ENCODE peak calls at places on chromosomes 12 and 14, in ten cellular contexts. V, K, X, T, Y, M, O, L, Z and R are unnamed samples.

GRCh38 chr12:62684586-62685295 is 218.1 kb downstream of the MON2 start:
- DNase-seq in Z (peak; percentile 91), V (no peak), L (no peak), Y (peak; percentile 57), O (no peak), T (peak; percentile 73), X (peak; percentile 81), K (no peak), M (no peak), R (no peak)

GRCh38 chr14:104573930-104574329 is 5.6 kb upstream of the C14orf180 start:
- DNase-seq in T (no peak), K (no peak), X (peak; percentile 39), Y (no peak), Z (no peak), V (no peak), O (no peak), L (no peak), M (no peak), R (no peak)

GRCh38 chr14:61252354-61253063 is 28.6 kb downstream of the TMEM30B start:
- DNase-seq in V (peak; percentile 69), M (peak; percentile 94), O (peak; percentile 98), X (peak; percentile 54), K (peak; percentile 81), L (peak; percentile 93), Y (peak; percentile 88), T (peak; percentile 86), Z (peak; percentile 96), R (no peak)

GRCh38 chr12:2535583-2536187 is 259.1 kb upstream of the FKBP4 start:
- DNase-seq in M (no peak), L (no peak), T (no peak), K (no peak), Y (no peak), Z (peak; percentile 24), V (no peak), O (peak; percentile 3), X (no peak), R (no peak)

GRCh38 chr14:89089330-89089729 is 264.9 kb downstream of the TTC8 start:
- DNase-seq in O (no peak), M (no peak), Y (no peak), T (no peak), Z (no peak), X (no peak), V (no peak), K (no peak), L (no peak), R (no peak)

GRCh38 chr14:25050494-25051170 is 685 bp upstream of the STXBP6 start:
- DNase-seq in Y (no peak), X (no peak), M (peak; percentile 52), T (no peak), K (no peak), Z (peak; percentile 76), V (peak; percentile 23), L (no peak), O (peak; percentile 66), R (no peak)

GRCh38 chr14:68576496-68577244 is 216.2 kb downstream of the ZFP36L1 start:
- DNase-seq in O (peak; percentile 48), X (no peak), Y (no peak), K (no peak), L (peak; percentile 44), T (peak; percentile 31), Z (peak; percentile 89), M (no peak), V (no peak), R (no peak)

GRCh38 chr12:4214912-4215861 is 58.4 kb upstream of the CCND2 start:
- DNase-seq in X (peak; percentile 71), L (peak; percentile 38), M (peak; percentile 64), T (peak; percentile 81), Z (no peak), V (no peak), K (peak; percentile 62), Y (peak; percentile 55), O (peak; percentile 5), R (no peak)

GRCh38 chr14:68692916-68693771 is 99.7 kb downstream of the ZFP36L1 start:
- DNase-seq in V (no peak), L (peak; percentile 48), O (peak; percentile 82), T (peak; percentile 65), Y (no peak), K (no peak), M (peak; percentile 56), X (no peak), Z (peak; percentile 84), R (peak; percentile 57)

GRCh38 chr14:90546767-90547166 is 149.9 kb downstream of the CALM1 start:
- DNase-seq in T (no peak), Y (no peak), K (no peak), Z (no peak), X (no peak), O (no peak), V (no peak), L (no peak), M (no peak), R (no peak)

DNA sequence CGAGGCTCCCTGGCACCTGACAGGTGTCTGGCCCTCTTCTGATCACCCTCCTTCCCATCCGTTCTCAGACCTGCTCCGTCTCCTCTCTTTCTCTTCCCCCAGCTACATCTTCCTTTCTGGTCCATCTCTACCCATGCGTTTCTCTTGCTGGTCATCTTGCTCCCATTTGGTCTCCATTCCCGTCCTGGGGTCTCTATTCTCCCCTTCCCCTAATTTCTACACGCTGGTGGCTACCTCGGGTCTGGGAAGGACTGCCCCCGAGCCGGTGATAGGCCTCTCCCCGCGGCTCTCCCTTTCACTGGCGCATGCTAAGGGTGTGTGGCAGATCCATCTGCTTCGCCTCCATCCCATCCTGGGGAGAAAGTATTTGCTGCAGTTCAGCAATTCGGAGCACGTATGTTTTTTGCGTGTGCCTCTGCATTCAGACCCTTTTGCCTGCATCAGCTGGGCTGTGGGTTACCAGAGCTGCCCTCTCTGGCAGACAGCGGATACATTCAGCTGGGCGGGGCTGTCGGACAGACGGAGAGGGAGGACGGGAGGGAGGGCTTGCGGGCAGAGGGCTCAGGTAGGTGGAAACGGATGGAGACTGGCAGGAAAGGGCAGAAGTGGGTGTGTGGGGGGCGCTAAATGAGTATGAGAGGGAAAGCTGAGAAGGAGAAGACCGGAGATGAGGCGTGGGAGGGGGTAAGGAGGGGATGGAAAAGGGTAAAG is 775 bp downstream of the CLSTN3 start:
- DNase-seq in L (no peak), O (peak; percentile 63), V (peak; percentile 70), T (no peak), M (peak; percentile 55), X (peak; percentile 33), Y (no peak), Z (no peak), K (peak; percentile 55), R (no peak)
- TF ChIP-seq CTCF in L (no peak), O (peak; percentile 15), V (no peak), T (no peak), M (no peak), X (no peak), Y (no peak), Z (no peak), K (no peak), R (no peak)

GRCh38 chr12:78088391-78088832 is 257.7 kb downstream of the NAV3 start:
- DNase-seq in X (no peak), L (peak; percentile 15), M (no peak), O (peak; percentile 65), V (no peak), K (no peak), Z (no peak), T (no peak), Y (no peak), R (no peak)

GRCh38 chr12:78085562-78086182 is 255.0 kb downstream of the NAV3 start:
- DNase-seq in M (peak; percentile 68), Y (no peak), L (no peak), T (no peak), K (no peak), X (no peak), O (peak; percentile 47), Z (peak; percentile 55), V (no peak), R (no peak)

GRCh38 chr12:78087363-78087675 is 256.6 kb downstream of the NAV3 start:
- DNase-seq in M (no peak), L (no peak), T (no peak), V (no peak), O (peak; percentile 59), Y (no peak), K (no peak), X (no peak), Z (no peak), R (no peak)

GRCh38 chr12:78081590-78082314 is 251.1 kb downstream of the NAV3 start:
- DNase-seq in Z (no peak), X (no peak), K (no peak), M (no peak), T (no peak), V (no peak), Y (no peak), L (no peak), O (no peak), R (no peak)

GRCh38 chr12:78086553-78087362 is 256.1 kb downstream of the NAV3 start:
- DNase-seq in X (no peak), Y (no peak), L (no peak), O (peak; percentile 41), K (no peak), V (no peak), M (no peak), Z (no peak), T (no peak), R (no peak)
- TF ChIP-seq CTCF in X (no peak), Y (no peak), L (peak; percentile 17), O (peak; percentile 48), K (no peak), V (no peak), M (no peak), Z (no peak), T (no peak), R (peak; percentile 57)

GRCh38 chr12:16021026-16021425 is 109.9 kb downstream of the DERA start:
- DNase-seq in T (no peak), Z (no peak), O (no peak), V (no peak), L (no peak), X (no peak), K (no peak), Y (no peak), M (no peak), R (no peak)
- TF ChIP-seq CTCF in T (no peak), Z (no peak), O (no peak), V (no peak), L (no peak), X (no peak), K (no peak), Y (no peak), M (no peak), R (no peak)

GRCh38 chr12:31315089-31315725 is 10.7 kb downstream of the SINHCAF start:
- DNase-seq in L (no peak), Z (no peak), M (no peak), X (no peak), Y (no peak), V (no peak), T (no peak), O (peak; percentile 16), K (no peak), R (no peak)

GRCh38 chr12:31316964-31317363 is 9.0 kb downstream of the SINHCAF start:
- DNase-seq in X (no peak), T (no peak), Y (no peak), L (no peak), M (no peak), K (no peak), V (no peak), O (no peak), Z (no peak), R (no peak)

GRCh38 chr12:31318870-31319269 is 7.1 kb downstream of the SINHCAF start:
- DNase-seq in Z (no peak), Y (no peak), L (no peak), T (no peak), V (no peak), X (no peak), M (no peak), O (no peak), K (no peak), R (no peak)

GRCh38 chr12:31315779-31316465 is 10.0 kb downstream of the SINHCAF start:
- DNase-seq in Y (no peak), V (no peak), X (no peak), L (no peak), T (no peak), Z (no peak), K (no peak), M (no peak), O (no peak), R (no peak)

GRCh38 chr12:31317471-31318397 is 8.2 kb downstream of the SINHCAF start:
- DNase-seq in V (no peak), O (peak; percentile 39), Z (no peak), K (no peak), X (no peak), Y (no peak), M (no peak), L (peak; percentile 27), T (no peak), R (no peak)
- TF ChIP-seq CTCF in V (no peak), O (no peak), Z (no peak), K (no peak), X (no peak), Y (no peak), M (no peak), L (no peak), T (no peak), R (no peak)